ENCODE peak calls at places on chromosomes 3 and 15, in four cellular contexts. D is GM06990, E is choroid plexus epithelial cell, Z is nucleus accumbens. B is an unnamed sample.

GRCh38 chr3:101816215-101817149 is 32.8 kb upstream of the NFKBIZ start:
- DNase-seq in D (no peak), E (no peak), Z (no peak), B (no peak)

GRCh38 chr3:46670891-46671427 is 22.5 kb downstream of the ALS2CL start:
- DNase-seq in D (no peak), E (no peak), Z (no peak), B (peak)

GRCh38 chr3:40229963-40230362 is 79.5 kb upstream of the EIF1B start:
- DNase-seq in D (no peak), E (no peak), Z (no peak), B (no peak)

GRCh38 chr3:52805270-52806039 is 10.9 kb downstream of the ITIH3 start:
- DNase-seq in D (no peak), E (no peak), Z (no peak), B (no peak)

GRCh38 chr3:149010504-149010951 is 19.2 kb downstream of the GYG1 start:
- DNase-seq in D (no peak), E (no peak), Z (no peak), B (no peak)

GRCh38 chr3:67678665-67679064 is 24.3 kb upstream of the SUCLG2 start:
- DNase-seq in D (peak), E (no peak), Z (no peak), B (no peak)

GRCh38 chr3:101303836-101304235 is 16.5 kb downstream of the IMPG2 start:
- DNase-seq in D (no peak), E (no peak), Z (no peak), B (no peak)

GRCh38 chr3:179544981-179545645 is 17.6 kb upstream of the ACTL6A start:
- DNase-seq in D (no peak), E (peak), Z (no peak), B (no peak)

GRCh38 chr15:63860161-63860954 is 26.6 kb upstream of the HERC1 start:
- DNase-seq in D (no peak), E (no peak), Z (no peak), B (no peak)

GRCh38 chr3:61927332-61927731 is 366.0 kb downstream of the PTPRG start:
- DNase-seq in D (no peak), E (peak), Z (no peak), B (no peak)

GRCh38 chr3:194321666-194322640 is 29.2 kb downstream of the CPN2 start:
- DNase-seq in D (no peak), E (no peak), Z (no peak), B (no peak)

GRCh38 chr3:108518895-108519294 is 8.5 kb upstream of the MYH15 start:
- DNase-seq in D (no peak), E (peak), Z (no peak), B (no peak)

GRCh38 chr3:146337991-146338390 is 87.1 kb upstream of the PLSCR4 start:
- DNase-seq in D (no peak), E (peak), Z (no peak), B (no peak)

GRCh38 chr3:46461971-46462910 is 2.5 kb downstream of the LTF start:
- DNase-seq in D (no peak), E (peak), Z (no peak), B (no peak)

GRCh38 chr3:68018275-68018674 is 363.9 kb upstream of the SUCLG2 start:
- DNase-seq in D (no peak), E (no peak), Z (no peak), B (no peak)

GRCh38 chr15:44188810-44189209 is 6.3 kb downstream of the FRMD5 start:
- DNase-seq in D (no peak), E (no peak), Z (peak), B (no peak)

GRCh38 chr3:111929484-111929883 is 49.3 kb upstream of the ABHD10 start:
- DNase-seq in D (no peak), E (no peak), Z (no peak), B (no peak)

GRCh38 chr3:98343647-98344507 is 9.8 kb upstream of the OR5K4 start:
- DNase-seq in D (no peak), E (peak), Z (no peak), B (no peak)

GRCh38 chr15:40420793-40421192 is 15.2 kb downstream of the IVD start:
- DNase-seq in D (no peak), E (no peak), Z (no peak), B (peak)

GRCh38 chr3:186937017-186937875 is 6.9 kb downstream of the ST6GAL1 start:
- DNase-seq in D (no peak), E (no peak), Z (no peak), B (no peak)

GRCh38 chr15:41727143-41727542 is 47.1 kb upstream of the MAPKBP1 start:
- DNase-seq in D (no peak), E (peak), Z (no peak), B (no peak)

GRCh38 chr15:99451484-99451883 is 114.3 kb upstream of the MEF2A start:
- DNase-seq in D (no peak), E (no peak), Z (no peak), B (no peak)

GRCh38 chr15:85702321-85703230 is 92.1 kb downstream of the KLHL25 start:
- DNase-seq in D (no peak), E (peak), Z (no peak), B (no peak)

GRCh38 chr3:38031022-38031994 is 1.9 kb upstream of the PLCD1 start:
- DNase-seq in D (no peak), E (no peak), Z (peak), B (peak)

GRCh38 chr3:142964150-142964498 is 650 bp upstream of the PAQR9 start:
- DNase-seq in D (no peak), E (no peak), Z (no peak), B (no peak)

GRCh38 chr3:159390656-159391055 is 588.8 kb downstream of the MFSD1 start:
- DNase-seq in D (no peak), E (no peak), Z (no peak), B (no peak)

GRCh38 chr3:52820741-52821140 is 9.7 kb downstream of the ITIH4 start:
- DNase-seq in D (no peak), E (peak), Z (no peak), B (no peak)

GRCh38 chr3:60542981-60543380 is 708.3 kb downstream of the FHIT start:
- DNase-seq in D (no peak), E (no peak), Z (no peak), B (no peak)

GRCh38 chr3:139113231-139113749 is 68.6 kb upstream of the PRR23C start:
- DNase-seq in D (no peak), E (no peak), Z (peak), B (no peak)

GRCh38 chr15:70001859-70002258 is 95.9 kb downstream of the TLE3 start:
- DNase-seq in D (no peak), E (no peak), Z (no peak), B (no peak)

GRCh38 chr3:10907262-10907661 is 85.3 kb upstream of the SLC6A1 start:
- DNase-seq in D (no peak), E (no peak), Z (no peak), B (no peak)

GRCh38 chr3:155979746-155980145 is 109.3 kb downstream of the GMPS start:
- DNase-seq in D (no peak), E (peak), Z (no peak), B (no peak)

GRCh38 chr15:64149424-64150235 is 1.9 kb upstream of the SNX22 start:
- DNase-seq in D (no peak), E (no peak), Z (no peak), B (no peak)

GRCh38 chr3:132445812-132446211 is 28.5 kb downstream of the DNAJC13 start:
- DNase-seq in D (no peak), E (peak), Z (no peak), B (no peak)

B was measured in upper lobe of left lung.